ENCODE peak calls at places on chromosomes 2 and 18, in five cellular contexts. Z, B, I, Q and S are unnamed samples. For H3K36me3, the result is how much of the 10 kb centered on the place peaks cover.

GRCh38 chr18:11268691-11269686 is 119.6 kb upstream of the PIEZO2 start:
- DNase-seq in Z (no peak), B (no peak), I (no peak), Q (no peak), S (no peak)

GRCh38 chr2:121076885-121077549 is 208.0 kb downstream of the TFCP2L1 start:
- DNase-seq in Z (peak), B (peak), I (peak), Q (peak), S (no peak)

GRCh38 chr2:104577143-104577542 is 276.8 kb upstream of the POU3F3 start:
- DNase-seq in Z (no peak), B (no peak), I (no peak), Q (no peak), S (no peak)

GRCh38 chr2:209661286-209661685 is 110.3 kb upstream of the UNC80 start:
- DNase-seq in Z (no peak), B (no peak), I (peak), Q (no peak), S (no peak)

GRCh38 chr2:158337018-158337417 is 119.5 kb downstream of the CCDC148 start:
- DNase-seq in Z (no peak), B (no peak), I (no peak), Q (no peak), S (no peak)

GRCh38 chr2:69166812-69167468 is 154.0 kb downstream of the ANTXR1 start:
- DNase-seq in Z (no peak), B (peak), I (no peak), Q (no peak), S (no peak)

GRCh38 chr2:208354964-208355381 is 51.6 kb upstream of the PTH2R start:
- DNase-seq in Z (no peak), B (no peak), I (no peak), Q (no peak), S (no peak)

GRCh38 chr2:127052771-127053691 is 53.9 kb downstream of the BIN1 start:
- DNase-seq in Z (no peak), B (no peak), I (peak), Q (no peak), S (peak)

GRCh38 chr2:230868151-230868946 is 3.6 kb downstream of the ITM2C start:
- DNase-seq in Z (no peak), B (no peak), I (peak), Q (no peak), S (no peak)

GRCh38 chr2:44941551-44942234 is at the start of gene SIX3:
- DNase-seq in Z (peak), B (no peak), I (peak), Q (no peak), S (no peak)

GRCh38 chr18:8987250-8987649 is 115.2 kb upstream of the NDUFV2 start:
- DNase-seq in Z (no peak), B (no peak), I (no peak), Q (no peak), S (no peak)

GRCh38 chr18:54119524-54120019 is 104.9 kb downstream of the MBD2 start:
- DNase-seq in Z (peak), B (no peak), I (peak), Q (peak), S (no peak)

GRCh38 chr2:221572821-221573429 is 821 bp upstream of the EPHA4 start:
- DNase-seq in Z (no peak), B (no peak), I (peak), Q (peak), S (peak)

GRCh38 chr2:36399050-36399449 is 43.5 kb downstream of the CRIM1 start:
- DNase-seq in Z (no peak), B (no peak), I (no peak), Q (no peak), S (no peak)
- H3K36me3 ChIP-seq in Z (under half), B (under half), I (under half), Q (under half), S (under half)

DNA sequence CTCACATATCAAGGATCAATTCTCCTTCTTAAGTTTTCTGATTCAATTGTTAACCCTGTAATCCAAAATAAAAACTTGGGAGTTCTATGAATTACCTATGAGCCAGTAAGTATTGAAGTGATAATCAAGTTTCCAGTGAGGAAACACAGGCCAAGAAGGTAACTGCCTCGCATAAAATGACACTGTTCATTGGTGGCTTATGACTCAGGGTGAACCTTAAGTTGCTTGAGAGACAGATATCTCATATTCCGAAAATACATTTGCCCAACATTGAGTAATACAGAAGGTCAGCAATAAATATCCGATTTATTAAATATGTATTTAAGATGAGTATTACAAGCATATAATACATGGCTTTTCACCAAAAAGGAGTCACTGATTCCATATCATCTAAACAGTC is 31.9 kb downstream of the PSME4 start:
- DNase-seq in Z (no peak), B (no peak), I (no peak), Q (no peak), S (no peak)
- H3K36me3 ChIP-seq in Z (under half), B (half or more), I (under half), Q (under half), S (under half)

GRCh38 chr2:164561416-164561815 is 59.9 kb downstream of the GRB14 start:
- DNase-seq in Z (no peak), B (no peak), I (no peak), Q (no peak), S (no peak)

GRCh38 chr2:164560902-164561301 is 60.4 kb downstream of the GRB14 start:
- DNase-seq in Z (no peak), B (peak), I (no peak), Q (no peak), S (no peak)

GRCh38 chr2:164561991-164562390 is 59.3 kb downstream of the GRB14 start:
- DNase-seq in Z (no peak), B (no peak), I (no peak), Q (no peak), S (no peak)

GRCh38 chr2:164558450-164558849 is 62.8 kb downstream of the GRB14 start:
- DNase-seq in Z (no peak), B (no peak), I (no peak), Q (no peak), S (no peak)

DNA sequence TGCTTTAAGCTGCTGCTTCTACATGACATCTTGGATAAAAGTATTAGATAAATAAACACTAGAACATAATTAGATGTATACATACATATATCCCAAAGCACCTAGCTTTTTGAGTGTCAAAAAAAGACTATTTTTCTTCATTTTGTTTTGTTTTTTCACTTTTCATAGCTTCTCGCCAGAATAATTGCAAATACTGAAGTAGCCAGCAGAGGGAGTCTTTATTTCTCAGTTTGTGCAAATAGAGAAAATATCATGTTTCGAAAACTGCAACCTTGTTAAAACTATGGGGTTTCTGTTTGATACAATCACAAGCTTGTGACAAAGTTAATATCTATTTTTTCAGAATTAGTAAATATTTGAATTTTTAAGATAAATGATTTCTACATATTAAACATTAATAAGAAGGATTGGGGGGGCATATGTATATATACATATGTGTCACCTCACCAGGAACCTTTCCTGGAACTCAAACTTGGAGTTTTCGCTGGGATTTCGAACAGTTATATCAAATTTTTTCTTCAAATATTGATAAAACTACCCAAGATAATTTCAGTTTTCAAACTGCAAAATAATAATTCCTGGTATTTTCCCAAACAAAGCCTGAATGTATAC is 61.0 kb downstream of the GRB14 start:
- DNase-seq in Z (peak), B (no peak), I (no peak), Q (no peak), S (no peak)
- H3K36me3 ChIP-seq in Z (under half), B (under half), I (under half), Q (under half), S (under half)

GRCh38 chr2:108833219-108833618 is 46.6 kb downstream of the CCDC138 start:
- DNase-seq in Z (no peak), B (no peak), I (no peak), Q (no peak), S (no peak)
- H3K36me3 ChIP-seq in Z (under half), B (under half), I (under half), Q (under half), S (under half)